ENCODE peak calls at places on chromosome 5, in eight cellular contexts. B is aorta, R is adrenal gland, M is endodermal cell, T is body of pancreas, D is breast epithelium, A is neural progenitor cell, I is Peyer's patch. K is an unnamed sample.
A peak's percentile ranks its signal among the peaks of the same experiment; 100 is the strongest.

GRCh38 chr5:159912033-159912800 is 4.1 kb upstream of the ADRA1B start:
- DNase-seq in T (no peak), A (no peak), I (peak; percentile 68), R (peak; percentile 30), D (no peak), B (no peak), M (no peak), K (no peak)

GRCh38 chr5:68522863-68523262 is 307.3 kb downstream of the PIK3R1 start:
- DNase-seq in R (no peak), I (no peak), A (no peak), D (no peak), T (no peak), M (no peak), B (no peak), K (no peak)

GRCh38 chr5:77138981-77139380 is 51.9 kb upstream of the ZBED3 start:
- DNase-seq in B (no peak), I (no peak), R (peak; percentile 4), D (no peak), M (no peak), A (peak; percentile 16), T (peak; percentile 12), K (peak; percentile 23)

GRCh38 chr5:143495823-143496275 is 92.4 kb upstream of the NR3C1 start:
- DNase-seq in B (no peak), R (peak; percentile 50), D (peak; percentile 30), T (no peak), I (no peak), M (no peak), A (no peak), K (no peak)

GRCh38 chr5:77806213-77806843 is 30.2 kb upstream of the TBCA start:
- DNase-seq in R (no peak), D (no peak), A (no peak), T (no peak), I (no peak), B (no peak), M (no peak), K (no peak)

GRCh38 chr5:142425286-142426065 is 100.7 kb upstream of the SPRY4 start:
- DNase-seq in B (no peak), T (no peak), R (no peak), M (peak; percentile 24), D (no peak), A (no peak), I (no peak), K (no peak)

GRCh38 chr5:132009706-132010405 is 1.6 kb downstream of the ACSL6 start:
- DNase-seq in T (peak; percentile 9), B (peak; percentile 12), M (peak; percentile 40), A (peak; percentile 45), R (no peak), D (no peak), I (peak; percentile 34), K (peak; percentile 35)

GRCh38 chr5:142319560-142320426 is 5.0 kb downstream of the SPRY4 start:
- DNase-seq in R (no peak), A (peak; percentile 82), T (no peak), M (peak; percentile 65), I (no peak), D (no peak), B (no peak), K (no peak)

GRCh38 chr5:161547573-161548471 is 1.3 kb upstream of the GABRB2 start:
- DNase-seq in D (no peak), B (peak; percentile 41), A (peak; percentile 48), R (peak; percentile 11), T (peak; percentile 17), I (no peak), M (peak; percentile 78), K (no peak)

GRCh38 chr5:178278358-178279023 is 45.9 kb upstream of the PHYKPL start:
- DNase-seq in B (peak; percentile 33), M (no peak), D (no peak), T (no peak), A (no peak), R (no peak), I (no peak), K (no peak)
- H3K27me3 ChIP-seq in B (no peaks in the 10 kb centered on the region), M (no peaks in the 10 kb centered on the region), D (peaks cover 23% of the 10 kb centered on the region), T (no peaks in the 10 kb centered on the region), A (peaks cover 24% of the 10 kb centered on the region), R (no peaks in the 10 kb centered on the region), I (no peaks in the 10 kb centered on the region), K (no peaks in the 10 kb centered on the region)

GRCh38 chr5:137432376-137432775 is 66.8 kb downstream of the SPOCK1 start:
- DNase-seq in I (no peak), B (no peak), D (no peak), R (no peak), A (no peak), T (no peak), M (no peak), K (no peak)
- H3K4me1 ChIP-seq in I (no peaks in the 10 kb centered on the region), B (no peaks in the 10 kb centered on the region), D (no peaks in the 10 kb centered on the region), R (no peaks in the 10 kb centered on the region), A (no peaks in the 10 kb centered on the region), T (no peaks in the 10 kb centered on the region), M (no peaks in the 10 kb centered on the region), K (no peaks in the 10 kb centered on the region)

DNA sequence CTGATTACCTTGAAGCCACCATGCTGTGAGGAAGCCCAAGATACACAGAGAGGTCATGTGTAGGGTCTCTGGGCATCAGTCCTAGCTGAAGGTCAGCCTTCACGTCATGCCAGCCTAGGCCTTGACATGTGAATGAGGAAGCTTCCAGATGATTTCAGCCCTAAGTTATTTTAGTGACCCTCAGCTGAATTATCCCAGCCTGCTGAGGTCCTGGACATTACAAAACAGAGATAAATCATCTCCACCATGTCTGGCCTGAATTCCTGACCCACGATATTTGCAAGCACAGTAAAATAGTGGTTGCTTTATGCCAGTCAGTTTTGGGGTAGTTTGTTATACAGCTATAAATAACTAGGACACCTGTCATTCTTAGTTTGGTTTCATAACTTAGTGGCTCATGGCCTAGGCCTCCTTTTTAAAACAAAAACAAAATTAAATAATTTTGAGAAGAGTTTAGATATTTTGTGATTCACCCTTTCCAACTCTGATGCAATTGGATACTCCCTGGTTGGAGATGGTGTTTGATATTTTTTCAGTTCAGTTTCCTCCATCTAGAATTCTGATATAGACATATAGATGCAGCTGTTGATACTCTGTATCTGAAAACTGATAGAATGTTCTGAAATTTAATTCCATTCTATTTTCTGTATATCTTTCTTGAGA is 571.4 kb upstream of the CLINT1 start:
- DNase-seq in A (no peak), R (no peak), T (no peak), I (no peak), M (no peak), D (no peak), B (no peak), K (no peak)
- H3K9me3 ChIP-seq in A (no peaks in the 10 kb centered on the region), R (no peaks in the 10 kb centered on the region), T (no peaks in the 10 kb centered on the region), I (no peaks in the 10 kb centered on the region), M (no peaks in the 10 kb centered on the region), D (no peaks in the 10 kb centered on the region), B (peaks cover 3% of the 10 kb centered on the region), K (no peaks in the 10 kb centered on the region)

GRCh38 chr5:1865486-1865885 is 17.2 kb downstream of the IRX4 start:
- DNase-seq in I (no peak), B (no peak), A (no peak), D (no peak), R (no peak), T (no peak), M (no peak), K (no peak)
- H3K27me3 ChIP-seq in I (no peaks in the 10 kb centered on the region), B (no peaks in the 10 kb centered on the region), A (peaks cover 58% of the 10 kb centered on the region), D (peaks cover 41% of the 10 kb centered on the region), R (peaks cover 4% of the 10 kb centered on the region), T (no peaks in the 10 kb centered on the region), M (no peaks in the 10 kb centered on the region), K (no peaks in the 10 kb centered on the region)

GRCh38 chr5:148808864-148809642 is 17.4 kb upstream of the ADRB2 start:
- DNase-seq in D (no peak), B (peak; percentile 61), T (no peak), R (peak; percentile 36), I (peak; percentile 72), A (no peak), M (no peak), K (no peak)
- H3K4me1 ChIP-seq in D (no peaks in the 10 kb centered on the region), B (peaks cover 1% of the 10 kb centered on the region), T (no peaks in the 10 kb centered on the region), R (no peaks in the 10 kb centered on the region), I (peaks cover 6% of the 10 kb centered on the region), A (no peaks in the 10 kb centered on the region), M (no peaks in the 10 kb centered on the region), K (no peaks in the 10 kb centered on the region)

DNA sequence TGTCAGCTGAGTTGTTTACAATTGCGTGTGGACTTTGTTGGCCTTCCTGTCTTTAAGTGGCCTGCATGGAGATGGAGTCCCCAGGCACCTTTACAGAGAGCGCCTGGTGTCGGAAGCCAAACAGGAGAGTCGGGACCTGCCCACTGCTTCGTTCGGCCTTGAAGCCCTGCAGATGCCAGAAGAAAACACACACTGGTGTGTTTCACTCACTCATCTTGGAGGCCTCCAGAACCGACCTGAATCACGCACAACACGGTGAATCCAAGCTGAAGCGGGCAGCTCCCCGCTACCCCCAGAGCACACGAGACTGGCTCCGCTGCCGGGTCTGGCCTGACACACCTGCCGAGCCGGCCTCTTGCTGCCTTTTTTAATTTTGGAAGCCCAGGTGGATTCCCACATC is 419.4 kb upstream of the IRX4 start:
- DNase-seq in A (no peak), I (no peak), B (no peak), T (no peak), R (no peak), M (no peak), D (no peak), K (no peak)
- H3K9me3 ChIP-seq in A (no peaks in the 10 kb centered on the region), I (no peaks in the 10 kb centered on the region), B (no peaks in the 10 kb centered on the region), T (no peaks in the 10 kb centered on the region), R (no peaks in the 10 kb centered on the region), M (no peaks in the 10 kb centered on the region), D (no peaks in the 10 kb centered on the region), K (no peaks in the 10 kb centered on the region)